ENCODE peak calls at places on chromosome 9, in six cellular contexts. One of them, this sample, is unnamed.
A peak's percentile ranks its signal among the peaks of the same experiment; 100 is the strongest.

GRCh38 chr9:104682642-104683041 is 11.7 kb upstream of the OR13D1 start:
- DNase-seq in RPMI8226: peak; percentile 43
- DNase-seq in HT1080: peak; percentile 69
- DNase-seq in stimulated activated CD4-positive, alpha-beta T cell treated with anti-CD3 and anti-CD28 coated beads, Interleukin-12 subunit alpha, Interleukin-12 subunit beta, amount 100 ng/mL, for 24 hours: no peak
- DNase-seq in Jurkat, Clone E6-1: peak; percentile 41
- DNase-seq in NCI-H748 treated with DMSO at 0.1 percent for 48 hours: peak; percentile 60
- DNase-seq in this sample: peak; percentile 28

GRCh38 chr9:38018964-38019602 is 49.9 kb downstream of the SHB start:
- DNase-seq in stimulated activated CD4-positive, alpha-beta T cell treated with anti-CD3 and anti-CD28 coated beads, Interleukin-12 subunit alpha, Interleukin-12 subunit beta, amount 100 ng/mL, for 24 hours: no peak
- DNase-seq in NCI-H748 treated with DMSO at 0.1 percent for 48 hours: no peak
- DNase-seq in Jurkat, Clone E6-1: no peak
- DNase-seq in RPMI8226: no peak
- DNase-seq in HT1080: peak; percentile 90
- DNase-seq in this sample: no peak

GRCh38 chr9:71769175-71770165 is 1.2 kb upstream of the CEMIP2 start:
- DNase-seq in NCI-H748 treated with DMSO at 0.1 percent for 48 hours: peak; percentile 57
- DNase-seq in HT1080: peak; percentile 61
- DNase-seq in Jurkat, Clone E6-1: peak; percentile 48
- DNase-seq in RPMI8226: peak; percentile 76
- DNase-seq in stimulated activated CD4-positive, alpha-beta T cell treated with anti-CD3 and anti-CD28 coated beads, Interleukin-12 subunit alpha, Interleukin-12 subunit beta, amount 100 ng/mL, for 24 hours: no peak
- DNase-seq in this sample: no peak

GRCh38 chr9:124428751-124429529 is 13.7 kb upstream of the PSMB7 start:
- DNase-seq in NCI-H748 treated with DMSO at 0.1 percent for 48 hours: no peak
- DNase-seq in RPMI8226: no peak
- DNase-seq in Jurkat, Clone E6-1: no peak
- DNase-seq in HT1080: no peak
- DNase-seq in stimulated activated CD4-positive, alpha-beta T cell treated with anti-CD3 and anti-CD28 coated beads, Interleukin-12 subunit alpha, Interleukin-12 subunit beta, amount 100 ng/mL, for 24 hours: no peak
- DNase-seq in this sample: no peak

GRCh38 chr9:70609542-70610286 is 195.3 kb upstream of the KLF9 start:
- DNase-seq in HT1080: peak; percentile 86
- DNase-seq in NCI-H748 treated with DMSO at 0.1 percent for 48 hours: no peak
- DNase-seq in stimulated activated CD4-positive, alpha-beta T cell treated with anti-CD3 and anti-CD28 coated beads, Interleukin-12 subunit alpha, Interleukin-12 subunit beta, amount 100 ng/mL, for 24 hours: no peak
- DNase-seq in Jurkat, Clone E6-1: no peak
- DNase-seq in RPMI8226: peak; percentile 37
- DNase-seq in this sample: no peak

GRCh38 chr9:70389642-70390266 is 24.7 kb downstream of the KLF9 start:
- DNase-seq in stimulated activated CD4-positive, alpha-beta T cell treated with anti-CD3 and anti-CD28 coated beads, Interleukin-12 subunit alpha, Interleukin-12 subunit beta, amount 100 ng/mL, for 24 hours: no peak
- DNase-seq in NCI-H748 treated with DMSO at 0.1 percent for 48 hours: no peak
- DNase-seq in HT1080: no peak
- DNase-seq in RPMI8226: no peak
- DNase-seq in Jurkat, Clone E6-1: no peak
- DNase-seq in this sample: no peak

GRCh38 chr9:16515879-16516289 is 354.6 kb downstream of the BNC2 start:
- DNase-seq in stimulated activated CD4-positive, alpha-beta T cell treated with anti-CD3 and anti-CD28 coated beads, Interleukin-12 subunit alpha, Interleukin-12 subunit beta, amount 100 ng/mL, for 24 hours: no peak
- DNase-seq in HT1080: no peak
- DNase-seq in RPMI8226: no peak
- DNase-seq in NCI-H748 treated with DMSO at 0.1 percent for 48 hours: no peak
- DNase-seq in Jurkat, Clone E6-1: no peak
- DNase-seq in this sample: no peak

GRCh38 chr9:76528056-76528455 is 69.1 kb downstream of the GCNT1 start:
- DNase-seq in HT1080: no peak
- DNase-seq in NCI-H748 treated with DMSO at 0.1 percent for 48 hours: no peak
- DNase-seq in stimulated activated CD4-positive, alpha-beta T cell treated with anti-CD3 and anti-CD28 coated beads, Interleukin-12 subunit alpha, Interleukin-12 subunit beta, amount 100 ng/mL, for 24 hours: no peak
- DNase-seq in Jurkat, Clone E6-1: no peak
- DNase-seq in RPMI8226: no peak
- DNase-seq in this sample: no peak

GRCh38 chr9:133135193-133135745 is 14.2 kb upstream of the RALGDS start:
- DNase-seq in Jurkat, Clone E6-1: no peak
- DNase-seq in HT1080: peak; percentile 99
- DNase-seq in stimulated activated CD4-positive, alpha-beta T cell treated with anti-CD3 and anti-CD28 coated beads, Interleukin-12 subunit alpha, Interleukin-12 subunit beta, amount 100 ng/mL, for 24 hours: no peak
- DNase-seq in NCI-H748 treated with DMSO at 0.1 percent for 48 hours: no peak
- DNase-seq in RPMI8226: no peak
- DNase-seq in this sample: no peak

GRCh38 chr9:23123048-23123632 is 676.5 kb downstream of the DMRTA1 start:
- DNase-seq in Jurkat, Clone E6-1: no peak
- DNase-seq in NCI-H748 treated with DMSO at 0.1 percent for 48 hours: no peak
- DNase-seq in HT1080: peak; percentile 29
- DNase-seq in stimulated activated CD4-positive, alpha-beta T cell treated with anti-CD3 and anti-CD28 coated beads, Interleukin-12 subunit alpha, Interleukin-12 subunit beta, amount 100 ng/mL, for 24 hours: no peak
- DNase-seq in RPMI8226: peak; percentile 53
- DNase-seq in this sample: no peak

GRCh38 chr9:96514825-96515218 is 64.9 kb downstream of the HABP4 start:
- DNase-seq in NCI-H748 treated with DMSO at 0.1 percent for 48 hours: no peak
- DNase-seq in HT1080: no peak
- DNase-seq in RPMI8226: no peak
- DNase-seq in Jurkat, Clone E6-1: no peak
- DNase-seq in stimulated activated CD4-positive, alpha-beta T cell treated with anti-CD3 and anti-CD28 coated beads, Interleukin-12 subunit alpha, Interleukin-12 subunit beta, amount 100 ng/mL, for 24 hours: no peak
- DNase-seq in this sample: no peak

GRCh38 chr9:5459289-5459829 is 9.0 kb downstream of the CD274 start:
- DNase-seq in NCI-H748 treated with DMSO at 0.1 percent for 48 hours: no peak
- DNase-seq in HT1080: peak; percentile 52
- DNase-seq in Jurkat, Clone E6-1: no peak
- DNase-seq in stimulated activated CD4-positive, alpha-beta T cell treated with anti-CD3 and anti-CD28 coated beads, Interleukin-12 subunit alpha, Interleukin-12 subunit beta, amount 100 ng/mL, for 24 hours: no peak
- DNase-seq in RPMI8226: no peak
- DNase-seq in this sample: no peak

GRCh38 chr9:133514475-133515239 is 10.1 kb downstream of the MYMK start:
- DNase-seq in NCI-H748 treated with DMSO at 0.1 percent for 48 hours: no peak
- DNase-seq in stimulated activated CD4-positive, alpha-beta T cell treated with anti-CD3 and anti-CD28 coated beads, Interleukin-12 subunit alpha, Interleukin-12 subunit beta, amount 100 ng/mL, for 24 hours: no peak
- DNase-seq in HT1080: no peak
- DNase-seq in Jurkat, Clone E6-1: no peak
- DNase-seq in RPMI8226: no peak
- DNase-seq in this sample: no peak

GRCh38 chr9:90881648-90882047 is 80.0 kb downstream of the SYK start:
- DNase-seq in HT1080: no peak
- DNase-seq in stimulated activated CD4-positive, alpha-beta T cell treated with anti-CD3 and anti-CD28 coated beads, Interleukin-12 subunit alpha, Interleukin-12 subunit beta, amount 100 ng/mL, for 24 hours: no peak
- DNase-seq in RPMI8226: no peak
- DNase-seq in NCI-H748 treated with DMSO at 0.1 percent for 48 hours: no peak
- DNase-seq in Jurkat, Clone E6-1: peak; percentile 71
- DNase-seq in this sample: no peak

GRCh38 chr9:95316794-95317118 is 753 bp downstream of the FANCC start:
- DNase-seq in Jurkat, Clone E6-1: peak; percentile 48
- DNase-seq in RPMI8226: peak; percentile 57
- DNase-seq in stimulated activated CD4-positive, alpha-beta T cell treated with anti-CD3 and anti-CD28 coated beads, Interleukin-12 subunit alpha, Interleukin-12 subunit beta, amount 100 ng/mL, for 24 hours: peak; percentile 9
- DNase-seq in HT1080: peak; percentile 80
- DNase-seq in NCI-H748 treated with DMSO at 0.1 percent for 48 hours: peak; percentile 89
- DNase-seq in this sample: peak; percentile 28

GRCh38 chr9:71986860-71987259 is 73.6 kb downstream of the C9orf57 start:
- DNase-seq in stimulated activated CD4-positive, alpha-beta T cell treated with anti-CD3 and anti-CD28 coated beads, Interleukin-12 subunit alpha, Interleukin-12 subunit beta, amount 100 ng/mL, for 24 hours: no peak
- DNase-seq in HT1080: no peak
- DNase-seq in RPMI8226: no peak
- DNase-seq in Jurkat, Clone E6-1: no peak
- DNase-seq in NCI-H748 treated with DMSO at 0.1 percent for 48 hours: no peak
- DNase-seq in this sample: no peak

GRCh38 chr9:28539432-28539831 is 966.2 kb upstream of the C9orf72 start:
- DNase-seq in Jurkat, Clone E6-1: no peak
- DNase-seq in RPMI8226: no peak
- DNase-seq in stimulated activated CD4-positive, alpha-beta T cell treated with anti-CD3 and anti-CD28 coated beads, Interleukin-12 subunit alpha, Interleukin-12 subunit beta, amount 100 ng/mL, for 24 hours: no peak
- DNase-seq in NCI-H748 treated with DMSO at 0.1 percent for 48 hours: peak; percentile 71
- DNase-seq in HT1080: no peak
- DNase-seq in this sample: no peak